ENCODE peak calls at places on chromosomes 13 and 19, in eight cellular contexts. W is esophagus squamous epithelium; F is nephron progenitor cell; S is T-helper 9 cell; B is activated T-helper 2 cell treated with anti-CD3 and anti-CD28 coated beads, Interferon-gamma antibody, Interleukin-2, Interleukin-4, amounts not matched to agents 10 μg/mL and 5 μg/mL and 100 μg/mL, durations not matched to agents 14 hours and 24 hours and 36 hours; L is left ventricle myocardium superior; C is neural progenitor cell; A is kidney epithelial cell. G is an unnamed sample.

GRCh38 chr19:48424694-48425219 is 21.0 kb upstream of the GRWD1 start:
- DNase-seq in F (no peak), B (no peak), S (no peak), A (no peak), W (no peak), C (no peak), L (no peak), G (no peak)

GRCh38 chr13:46062190-46062589 is 9.6 kb upstream of the ZC3H13 start:
- DNase-seq in A (no peak), S (no peak), C (no peak), W (no peak), F (no peak), L (no peak), B (no peak), G (no peak)

GRCh38 chr19:43620061-43621001 is 902 bp upstream of the ZNF428 start:
- DNase-seq in L (no peak), C (no peak), W (no peak), B (peak), F (peak), S (peak), A (no peak), G (no peak)

GRCh38 chr13:45224181-45224580 is 23.3 kb upstream of the KCTD4 start:
- DNase-seq in W (no peak), F (no peak), S (no peak), C (no peak), B (no peak), L (no peak), A (no peak), G (no peak)

GRCh38 chr13:94178625-94179244 is 300.7 kb downstream of the DCT start:
- DNase-seq in A (no peak), S (no peak), C (no peak), F (no peak), B (no peak), L (no peak), W (no peak), G (no peak)

GRCh38 chr13:105587786-105588185 is 947.7 kb downstream of the EFNB2 start:
- DNase-seq in A (peak), W (no peak), B (no peak), L (no peak), F (no peak), C (no peak), S (no peak), G (no peak)

GRCh38 chr19:12782424-12783225 is 7.3 kb upstream of the HOOK2 start:
- DNase-seq in C (peak), W (peak), A (no peak), L (peak), F (peak), S (peak), B (peak), G (no peak)

GRCh38 chr13:23754506-23754905 is 134.7 kb downstream of the MIPEP start:
- DNase-seq in L (no peak), A (no peak), C (no peak), F (no peak), S (peak), W (no peak), B (no peak), G (no peak)

GRCh38 chr13:104810242-104810641 is 1725.2 kb downstream of the EFNB2 start:
- DNase-seq in L (no peak), C (no peak), A (no peak), W (no peak), B (no peak), S (no peak), F (no peak), G (no peak)

GRCh38 chr19:2820112-2820702 is 539 bp downstream of the ZNF554 start:
- DNase-seq in L (no peak), W (no peak), S (no peak), C (peak), F (no peak), A (no peak), B (no peak), G (no peak)

GRCh38 chr19:4502282-4503223 is 15.7 kb downstream of the PLIN4 start:
- DNase-seq in F (no peak), W (no peak), B (no peak), A (no peak), S (no peak), L (no peak), C (no peak), G (no peak)

GRCh38 chr19:29667941-29668340 is 2.7 kb downstream of the PLEKHF1 start:
- DNase-seq in B (peak), S (peak), A (no peak), W (no peak), C (no peak), F (no peak), L (no peak), G (no peak)

GRCh38 chr19:16070366-16070990 is 5.8 kb upstream of the TPM4 start:
- DNase-seq in F (no peak), W (peak), B (peak), L (peak), S (peak), A (no peak), C (no peak), G (no peak)

GRCh38 chr19:36128392-36128736 is 11.5 kb upstream of the CAPNS1 start:
- DNase-seq in A (no peak), F (peak), C (peak), B (no peak), L (no peak), W (no peak), S (no peak), G (no peak)

GRCh38 chr13:46490129-46490528 is 62.8 kb upstream of the LRCH1 start:
- DNase-seq in F (no peak), L (no peak), B (no peak), S (no peak), C (peak), W (no peak), A (no peak), G (no peak)

GRCh38 chr19:46469541-46470185 is 1.7 kb downstream of the PNMA8A start:
- DNase-seq in C (no peak), F (no peak), S (no peak), B (no peak), W (no peak), A (no peak), L (no peak), G (no peak)

GRCh38 chr13:109422163-109422562 is 364.2 kb downstream of the IRS2 start:
- DNase-seq in L (no peak), A (no peak), F (no peak), B (no peak), S (no peak), W (no peak), C (no peak), G (no peak)

GRCh38 chr13:73450583-73450982 is 391.8 kb downstream of the KLF5 start:
- DNase-seq in W (no peak), C (no peak), F (no peak), L (no peak), B (no peak), A (peak), S (no peak), G (no peak)

GRCh38 chr13:70203661-70204229 is 95.5 kb upstream of the KLHL1 start:
- DNase-seq in W (no peak), F (peak), B (no peak), C (peak), S (no peak), L (no peak), A (no peak), G (no peak)

GRCh38 chr19:3266092-3266693 is 41.7 kb downstream of the CELF5 start:
- DNase-seq in S (no peak), F (no peak), C (no peak), L (no peak), W (no peak), B (no peak), A (no peak), G (no peak)